ENCODE peak calls at places on chromosomes 1 and 21, in seven cellular contexts. One of them, this sample, is unnamed.

GRCh38 chr1:160811147-160811546 is 15.2 kb downstream of the LY9 start:
- DNase-seq in memory B cell: no peak
- DNase-seq in activated T-cell treated with anti-CD3 and anti-CD28 coated beads, Interleukin-2, amount 50 U/mL, for 48 hours: no peak
- DNase-seq in stimulated activated CD8-positive, alpha-beta memory T cell treated with anti-CD3 and anti-CD28 coated beads, Interleukin-7, amount 100 ng/mL, for 1 hour: no peak
- DNase-seq in activated naive CD8-positive, alpha-beta T cell treated with anti-CD3 and anti-CD28 coated beads for 36 hours: no peak
- DNase-seq in aorta: no peak
- DNase-seq in kidney glomerular epithelial cell: no peak
- DNase-seq in this sample: no peak

GRCh38 chr1:177368255-177368654 is 197.5 kb downstream of the BRINP2 start:
- DNase-seq in memory B cell: no peak
- DNase-seq in activated T-cell treated with anti-CD3 and anti-CD28 coated beads, Interleukin-2, amount 50 U/mL, for 48 hours: no peak
- DNase-seq in stimulated activated CD8-positive, alpha-beta memory T cell treated with anti-CD3 and anti-CD28 coated beads, Interleukin-7, amount 100 ng/mL, for 1 hour: no peak
- DNase-seq in activated naive CD8-positive, alpha-beta T cell treated with anti-CD3 and anti-CD28 coated beads for 36 hours: no peak
- DNase-seq in aorta: no peak
- DNase-seq in kidney glomerular epithelial cell: no peak
- DNase-seq in this sample: no peak

GRCh38 chr1:185352067-185352466 is 35.0 kb upstream of the IVNS1ABP start:
- DNase-seq in memory B cell: no peak
- DNase-seq in activated T-cell treated with anti-CD3 and anti-CD28 coated beads, Interleukin-2, amount 50 U/mL, for 48 hours: no peak
- DNase-seq in stimulated activated CD8-positive, alpha-beta memory T cell treated with anti-CD3 and anti-CD28 coated beads, Interleukin-7, amount 100 ng/mL, for 1 hour: no peak
- DNase-seq in activated naive CD8-positive, alpha-beta T cell treated with anti-CD3 and anti-CD28 coated beads for 36 hours: no peak
- DNase-seq in aorta: no peak
- DNase-seq in kidney glomerular epithelial cell: no peak
- DNase-seq in this sample: no peak

GRCh38 chr1:94962745-94963265 is 35.9 kb upstream of the CNN3 start:
- DNase-seq in memory B cell: peak
- DNase-seq in activated T-cell treated with anti-CD3 and anti-CD28 coated beads, Interleukin-2, amount 50 U/mL, for 48 hours: peak
- DNase-seq in stimulated activated CD8-positive, alpha-beta memory T cell treated with anti-CD3 and anti-CD28 coated beads, Interleukin-7, amount 100 ng/mL, for 1 hour: no peak
- DNase-seq in activated naive CD8-positive, alpha-beta T cell treated with anti-CD3 and anti-CD28 coated beads for 36 hours: peak
- DNase-seq in aorta: no peak
- DNase-seq in kidney glomerular epithelial cell: peak
- DNase-seq in this sample: no peak

GRCh38 chr21:15063081-15063820 is 1.5 kb downstream of the NRIP1 start:
- DNase-seq in memory B cell: no peak
- DNase-seq in activated T-cell treated with anti-CD3 and anti-CD28 coated beads, Interleukin-2, amount 50 U/mL, for 48 hours: peak
- DNase-seq in stimulated activated CD8-positive, alpha-beta memory T cell treated with anti-CD3 and anti-CD28 coated beads, Interleukin-7, amount 100 ng/mL, for 1 hour: no peak
- DNase-seq in activated naive CD8-positive, alpha-beta T cell treated with anti-CD3 and anti-CD28 coated beads for 36 hours: peak
- DNase-seq in aorta: no peak
- DNase-seq in kidney glomerular epithelial cell: peak
- DNase-seq in this sample: no peak

GRCh38 chr1:224894915-224895314 is 34.6 kb upstream of the DNAH14 start:
- DNase-seq in memory B cell: no peak
- DNase-seq in activated T-cell treated with anti-CD3 and anti-CD28 coated beads, Interleukin-2, amount 50 U/mL, for 48 hours: no peak
- DNase-seq in stimulated activated CD8-positive, alpha-beta memory T cell treated with anti-CD3 and anti-CD28 coated beads, Interleukin-7, amount 100 ng/mL, for 1 hour: no peak
- DNase-seq in activated naive CD8-positive, alpha-beta T cell treated with anti-CD3 and anti-CD28 coated beads for 36 hours: no peak
- DNase-seq in aorta: no peak
- DNase-seq in kidney glomerular epithelial cell: peak
- DNase-seq in this sample: no peak

GRCh38 chr21:42545317-42545716 is 31.7 kb downstream of the SLC37A1 start:
- DNase-seq in memory B cell: no peak
- DNase-seq in activated T-cell treated with anti-CD3 and anti-CD28 coated beads, Interleukin-2, amount 50 U/mL, for 48 hours: no peak
- DNase-seq in stimulated activated CD8-positive, alpha-beta memory T cell treated with anti-CD3 and anti-CD28 coated beads, Interleukin-7, amount 100 ng/mL, for 1 hour: no peak
- DNase-seq in activated naive CD8-positive, alpha-beta T cell treated with anti-CD3 and anti-CD28 coated beads for 36 hours: no peak
- DNase-seq in aorta: peak
- DNase-seq in kidney glomerular epithelial cell: no peak
- DNase-seq in this sample: no peak

GRCh38 chr1:1907098-1907736 is 7.8 kb upstream of the CALML6 start:
- DNase-seq in memory B cell: no peak
- DNase-seq in activated T-cell treated with anti-CD3 and anti-CD28 coated beads, Interleukin-2, amount 50 U/mL, for 48 hours: no peak
- DNase-seq in stimulated activated CD8-positive, alpha-beta memory T cell treated with anti-CD3 and anti-CD28 coated beads, Interleukin-7, amount 100 ng/mL, for 1 hour: no peak
- DNase-seq in activated naive CD8-positive, alpha-beta T cell treated with anti-CD3 and anti-CD28 coated beads for 36 hours: no peak
- DNase-seq in aorta: peak
- DNase-seq in kidney glomerular epithelial cell: no peak
- DNase-seq in this sample: no peak

GRCh38 chr1:246725191-246725590 is 982 bp downstream of the SCCPDH start:
- DNase-seq in memory B cell: no peak
- DNase-seq in activated T-cell treated with anti-CD3 and anti-CD28 coated beads, Interleukin-2, amount 50 U/mL, for 48 hours: no peak
- DNase-seq in stimulated activated CD8-positive, alpha-beta memory T cell treated with anti-CD3 and anti-CD28 coated beads, Interleukin-7, amount 100 ng/mL, for 1 hour: no peak
- DNase-seq in activated naive CD8-positive, alpha-beta T cell treated with anti-CD3 and anti-CD28 coated beads for 36 hours: no peak
- DNase-seq in aorta: no peak
- DNase-seq in kidney glomerular epithelial cell: no peak
- DNase-seq in this sample: no peak

GRCh38 chr1:239184581-239185244 is 201.7 kb upstream of the CHRM3 start:
- DNase-seq in memory B cell: no peak
- DNase-seq in activated T-cell treated with anti-CD3 and anti-CD28 coated beads, Interleukin-2, amount 50 U/mL, for 48 hours: no peak
- DNase-seq in stimulated activated CD8-positive, alpha-beta memory T cell treated with anti-CD3 and anti-CD28 coated beads, Interleukin-7, amount 100 ng/mL, for 1 hour: no peak
- DNase-seq in activated naive CD8-positive, alpha-beta T cell treated with anti-CD3 and anti-CD28 coated beads for 36 hours: no peak
- DNase-seq in aorta: no peak
- DNase-seq in kidney glomerular epithelial cell: no peak
- DNase-seq in this sample: no peak

GRCh38 chr21:35172231-35172630 is 123.1 kb upstream of the RUNX1 start:
- DNase-seq in memory B cell: no peak
- DNase-seq in activated T-cell treated with anti-CD3 and anti-CD28 coated beads, Interleukin-2, amount 50 U/mL, for 48 hours: no peak
- DNase-seq in stimulated activated CD8-positive, alpha-beta memory T cell treated with anti-CD3 and anti-CD28 coated beads, Interleukin-7, amount 100 ng/mL, for 1 hour: no peak
- DNase-seq in activated naive CD8-positive, alpha-beta T cell treated with anti-CD3 and anti-CD28 coated beads for 36 hours: no peak
- DNase-seq in aorta: no peak
- DNase-seq in kidney glomerular epithelial cell: no peak
- DNase-seq in this sample: no peak

GRCh38 chr1:229563241-229563640 is 4.7 kb upstream of the ABCB10 start:
- DNase-seq in memory B cell: no peak
- DNase-seq in activated T-cell treated with anti-CD3 and anti-CD28 coated beads, Interleukin-2, amount 50 U/mL, for 48 hours: no peak
- DNase-seq in stimulated activated CD8-positive, alpha-beta memory T cell treated with anti-CD3 and anti-CD28 coated beads, Interleukin-7, amount 100 ng/mL, for 1 hour: no peak
- DNase-seq in activated naive CD8-positive, alpha-beta T cell treated with anti-CD3 and anti-CD28 coated beads for 36 hours: no peak
- DNase-seq in aorta: no peak
- DNase-seq in kidney glomerular epithelial cell: peak
- DNase-seq in this sample: no peak

GRCh38 chr1:51564124-51564523 is 45.1 kb upstream of the EPS15 start:
- DNase-seq in memory B cell: no peak
- DNase-seq in activated T-cell treated with anti-CD3 and anti-CD28 coated beads, Interleukin-2, amount 50 U/mL, for 48 hours: no peak
- DNase-seq in stimulated activated CD8-positive, alpha-beta memory T cell treated with anti-CD3 and anti-CD28 coated beads, Interleukin-7, amount 100 ng/mL, for 1 hour: no peak
- DNase-seq in activated naive CD8-positive, alpha-beta T cell treated with anti-CD3 and anti-CD28 coated beads for 36 hours: no peak
- DNase-seq in aorta: no peak
- DNase-seq in kidney glomerular epithelial cell: peak
- DNase-seq in this sample: no peak

GRCh38 chr1:185292237-185292636 is 24.8 kb downstream of the IVNS1ABP start:
- DNase-seq in memory B cell: no peak
- DNase-seq in activated T-cell treated with anti-CD3 and anti-CD28 coated beads, Interleukin-2, amount 50 U/mL, for 48 hours: no peak
- DNase-seq in stimulated activated CD8-positive, alpha-beta memory T cell treated with anti-CD3 and anti-CD28 coated beads, Interleukin-7, amount 100 ng/mL, for 1 hour: no peak
- DNase-seq in activated naive CD8-positive, alpha-beta T cell treated with anti-CD3 and anti-CD28 coated beads for 36 hours: no peak
- DNase-seq in aorta: peak
- DNase-seq in kidney glomerular epithelial cell: no peak
- DNase-seq in this sample: no peak

GRCh38 chr1:168585191-168585590 is 8.8 kb downstream of the XCL1 start:
- DNase-seq in memory B cell: no peak
- DNase-seq in activated T-cell treated with anti-CD3 and anti-CD28 coated beads, Interleukin-2, amount 50 U/mL, for 48 hours: no peak
- DNase-seq in stimulated activated CD8-positive, alpha-beta memory T cell treated with anti-CD3 and anti-CD28 coated beads, Interleukin-7, amount 100 ng/mL, for 1 hour: no peak
- DNase-seq in activated naive CD8-positive, alpha-beta T cell treated with anti-CD3 and anti-CD28 coated beads for 36 hours: no peak
- DNase-seq in aorta: no peak
- DNase-seq in kidney glomerular epithelial cell: peak
- DNase-seq in this sample: no peak

GRCh38 chr1:209627349-209628196 is 24.7 kb downstream of the LAMB3 start:
- DNase-seq in memory B cell: peak
- DNase-seq in activated T-cell treated with anti-CD3 and anti-CD28 coated beads, Interleukin-2, amount 50 U/mL, for 48 hours: peak
- DNase-seq in stimulated activated CD8-positive, alpha-beta memory T cell treated with anti-CD3 and anti-CD28 coated beads, Interleukin-7, amount 100 ng/mL, for 1 hour: peak
- DNase-seq in activated naive CD8-positive, alpha-beta T cell treated with anti-CD3 and anti-CD28 coated beads for 36 hours: peak
- DNase-seq in aorta: peak
- DNase-seq in kidney glomerular epithelial cell: peak
- DNase-seq in this sample: no peak

GRCh38 chr1:193753038-193753756 is 566.8 kb upstream of the B3GALT2 start:
- DNase-seq in memory B cell: no peak
- DNase-seq in activated T-cell treated with anti-CD3 and anti-CD28 coated beads, Interleukin-2, amount 50 U/mL, for 48 hours: no peak
- DNase-seq in stimulated activated CD8-positive, alpha-beta memory T cell treated with anti-CD3 and anti-CD28 coated beads, Interleukin-7, amount 100 ng/mL, for 1 hour: no peak
- DNase-seq in activated naive CD8-positive, alpha-beta T cell treated with anti-CD3 and anti-CD28 coated beads for 36 hours: no peak
- DNase-seq in aorta: no peak
- DNase-seq in kidney glomerular epithelial cell: no peak
- DNase-seq in this sample: no peak

GRCh38 chr1:155920717-155921116 is 9.6 kb upstream of the RIT1 start:
- DNase-seq in memory B cell: no peak
- DNase-seq in activated T-cell treated with anti-CD3 and anti-CD28 coated beads, Interleukin-2, amount 50 U/mL, for 48 hours: no peak
- DNase-seq in stimulated activated CD8-positive, alpha-beta memory T cell treated with anti-CD3 and anti-CD28 coated beads, Interleukin-7, amount 100 ng/mL, for 1 hour: no peak
- DNase-seq in activated naive CD8-positive, alpha-beta T cell treated with anti-CD3 and anti-CD28 coated beads for 36 hours: no peak
- DNase-seq in aorta: no peak
- DNase-seq in kidney glomerular epithelial cell: no peak
- DNase-seq in this sample: no peak

GRCh38 chr1:204027446-204027845 is 45.5 kb upstream of the SOX13 start:
- DNase-seq in memory B cell: no peak
- DNase-seq in activated T-cell treated with anti-CD3 and anti-CD28 coated beads, Interleukin-2, amount 50 U/mL, for 48 hours: no peak
- DNase-seq in stimulated activated CD8-positive, alpha-beta memory T cell treated with anti-CD3 and anti-CD28 coated beads, Interleukin-7, amount 100 ng/mL, for 1 hour: no peak
- DNase-seq in activated naive CD8-positive, alpha-beta T cell treated with anti-CD3 and anti-CD28 coated beads for 36 hours: no peak
- DNase-seq in aorta: no peak
- DNase-seq in kidney glomerular epithelial cell: no peak
- DNase-seq in this sample: no peak

GRCh38 chr1:109799445-109799844 is 35.7 kb upstream of the EPS8L3 start:
- DNase-seq in memory B cell: no peak
- DNase-seq in activated T-cell treated with anti-CD3 and anti-CD28 coated beads, Interleukin-2, amount 50 U/mL, for 48 hours: no peak
- DNase-seq in stimulated activated CD8-positive, alpha-beta memory T cell treated with anti-CD3 and anti-CD28 coated beads, Interleukin-7, amount 100 ng/mL, for 1 hour: no peak
- DNase-seq in activated naive CD8-positive, alpha-beta T cell treated with anti-CD3 and anti-CD28 coated beads for 36 hours: no peak
- DNase-seq in aorta: no peak
- DNase-seq in kidney glomerular epithelial cell: no peak
- DNase-seq in this sample: no peak

GRCh38 chr1:52348704-52349301 is 17.2 kb downstream of the CC2D1B start:
- DNase-seq in memory B cell: no peak
- DNase-seq in activated T-cell treated with anti-CD3 and anti-CD28 coated beads, Interleukin-2, amount 50 U/mL, for 48 hours: no peak
- DNase-seq in stimulated activated CD8-positive, alpha-beta memory T cell treated with anti-CD3 and anti-CD28 coated beads, Interleukin-7, amount 100 ng/mL, for 1 hour: no peak
- DNase-seq in activated naive CD8-positive, alpha-beta T cell treated with anti-CD3 and anti-CD28 coated beads for 36 hours: no peak
- DNase-seq in aorta: no peak
- DNase-seq in kidney glomerular epithelial cell: no peak
- DNase-seq in this sample: no peak

GRCh38 chr1:248858096-248858890 is 592 bp downstream of the ZNF692 start:
- DNase-seq in memory B cell: no peak
- DNase-seq in activated T-cell treated with anti-CD3 and anti-CD28 coated beads, Interleukin-2, amount 50 U/mL, for 48 hours: no peak
- DNase-seq in stimulated activated CD8-positive, alpha-beta memory T cell treated with anti-CD3 and anti-CD28 coated beads, Interleukin-7, amount 100 ng/mL, for 1 hour: no peak
- DNase-seq in activated naive CD8-positive, alpha-beta T cell treated with anti-CD3 and anti-CD28 coated beads for 36 hours: peak
- DNase-seq in aorta: peak
- DNase-seq in kidney glomerular epithelial cell: peak
- DNase-seq in this sample: no peak

GRCh38 chr1:227038401-227038800 is 98.3 kb downstream of the COQ8A start:
- DNase-seq in memory B cell: no peak
- DNase-seq in activated T-cell treated with anti-CD3 and anti-CD28 coated beads, Interleukin-2, amount 50 U/mL, for 48 hours: no peak
- DNase-seq in stimulated activated CD8-positive, alpha-beta memory T cell treated with anti-CD3 and anti-CD28 coated beads, Interleukin-7, amount 100 ng/mL, for 1 hour: no peak
- DNase-seq in activated naive CD8-positive, alpha-beta T cell treated with anti-CD3 and anti-CD28 coated beads for 36 hours: no peak
- DNase-seq in aorta: no peak
- DNase-seq in kidney glomerular epithelial cell: no peak
- DNase-seq in this sample: no peak

GRCh38 chr1:60227581-60228252 is 154.1 kb upstream of the C1orf87 start:
- DNase-seq in memory B cell: no peak
- DNase-seq in activated T-cell treated with anti-CD3 and anti-CD28 coated beads, Interleukin-2, amount 50 U/mL, for 48 hours: no peak
- DNase-seq in stimulated activated CD8-positive, alpha-beta memory T cell treated with anti-CD3 and anti-CD28 coated beads, Interleukin-7, amount 100 ng/mL, for 1 hour: no peak
- DNase-seq in activated naive CD8-positive, alpha-beta T cell treated with anti-CD3 and anti-CD28 coated beads for 36 hours: no peak
- DNase-seq in aorta: no peak
- DNase-seq in kidney glomerular epithelial cell: peak
- DNase-seq in this sample: no peak

GRCh38 chr1:27031235-27032118 is 18.8 kb upstream of the TENT5B start:
- DNase-seq in memory B cell: no peak
- DNase-seq in activated T-cell treated with anti-CD3 and anti-CD28 coated beads, Interleukin-2, amount 50 U/mL, for 48 hours: no peak
- DNase-seq in stimulated activated CD8-positive, alpha-beta memory T cell treated with anti-CD3 and anti-CD28 coated beads, Interleukin-7, amount 100 ng/mL, for 1 hour: no peak
- DNase-seq in activated naive CD8-positive, alpha-beta T cell treated with anti-CD3 and anti-CD28 coated beads for 36 hours: no peak
- DNase-seq in aorta: peak
- DNase-seq in kidney glomerular epithelial cell: peak
- DNase-seq in this sample: no peak

GRCh38 chr1:53615101-53615500 is 123.9 kb downstream of the GLIS1 start:
- DNase-seq in memory B cell: no peak
- DNase-seq in activated T-cell treated with anti-CD3 and anti-CD28 coated beads, Interleukin-2, amount 50 U/mL, for 48 hours: no peak
- DNase-seq in stimulated activated CD8-positive, alpha-beta memory T cell treated with anti-CD3 and anti-CD28 coated beads, Interleukin-7, amount 100 ng/mL, for 1 hour: no peak
- DNase-seq in activated naive CD8-positive, alpha-beta T cell treated with anti-CD3 and anti-CD28 coated beads for 36 hours: no peak
- DNase-seq in aorta: peak
- DNase-seq in kidney glomerular epithelial cell: no peak
- DNase-seq in this sample: no peak

GRCh38 chr1:231279081-231279480 is 38.1 kb downstream of the GNPAT start:
- DNase-seq in memory B cell: no peak
- DNase-seq in activated T-cell treated with anti-CD3 and anti-CD28 coated beads, Interleukin-2, amount 50 U/mL, for 48 hours: no peak
- DNase-seq in stimulated activated CD8-positive, alpha-beta memory T cell treated with anti-CD3 and anti-CD28 coated beads, Interleukin-7, amount 100 ng/mL, for 1 hour: no peak
- DNase-seq in activated naive CD8-positive, alpha-beta T cell treated with anti-CD3 and anti-CD28 coated beads for 36 hours: no peak
- DNase-seq in aorta: no peak
- DNase-seq in kidney glomerular epithelial cell: no peak
- DNase-seq in this sample: no peak

GRCh38 chr1:92679980-92680379 is 104.9 kb downstream of the EVI5 start:
- DNase-seq in memory B cell: no peak
- DNase-seq in activated T-cell treated with anti-CD3 and anti-CD28 coated beads, Interleukin-2, amount 50 U/mL, for 48 hours: no peak
- DNase-seq in stimulated activated CD8-positive, alpha-beta memory T cell treated with anti-CD3 and anti-CD28 coated beads, Interleukin-7, amount 100 ng/mL, for 1 hour: no peak
- DNase-seq in activated naive CD8-positive, alpha-beta T cell treated with anti-CD3 and anti-CD28 coated beads for 36 hours: no peak
- DNase-seq in aorta: no peak
- DNase-seq in kidney glomerular epithelial cell: no peak
- DNase-seq in this sample: no peak

GRCh38 chr21:32368386-32368785 is 24.4 kb downstream of the URB1 start:
- DNase-seq in memory B cell: no peak
- DNase-seq in activated T-cell treated with anti-CD3 and anti-CD28 coated beads, Interleukin-2, amount 50 U/mL, for 48 hours: no peak
- DNase-seq in stimulated activated CD8-positive, alpha-beta memory T cell treated with anti-CD3 and anti-CD28 coated beads, Interleukin-7, amount 100 ng/mL, for 1 hour: no peak
- DNase-seq in activated naive CD8-positive, alpha-beta T cell treated with anti-CD3 and anti-CD28 coated beads for 36 hours: no peak
- DNase-seq in aorta: no peak
- DNase-seq in kidney glomerular epithelial cell: no peak
- DNase-seq in this sample: no peak

GRCh38 chr1:43587001-43587400 is 56.3 kb downstream of the PTPRF start:
- DNase-seq in memory B cell: no peak
- DNase-seq in activated T-cell treated with anti-CD3 and anti-CD28 coated beads, Interleukin-2, amount 50 U/mL, for 48 hours: no peak
- DNase-seq in stimulated activated CD8-positive, alpha-beta memory T cell treated with anti-CD3 and anti-CD28 coated beads, Interleukin-7, amount 100 ng/mL, for 1 hour: no peak
- DNase-seq in activated naive CD8-positive, alpha-beta T cell treated with anti-CD3 and anti-CD28 coated beads for 36 hours: no peak
- DNase-seq in aorta: no peak
- DNase-seq in kidney glomerular epithelial cell: no peak
- DNase-seq in this sample: no peak

GRCh38 chr1:223084466-223084865 is 58.6 kb downstream of the TLR5 start:
- DNase-seq in memory B cell: no peak
- DNase-seq in activated T-cell treated with anti-CD3 and anti-CD28 coated beads, Interleukin-2, amount 50 U/mL, for 48 hours: no peak
- DNase-seq in stimulated activated CD8-positive, alpha-beta memory T cell treated with anti-CD3 and anti-CD28 coated beads, Interleukin-7, amount 100 ng/mL, for 1 hour: no peak
- DNase-seq in activated naive CD8-positive, alpha-beta T cell treated with anti-CD3 and anti-CD28 coated beads for 36 hours: no peak
- DNase-seq in aorta: no peak
- DNase-seq in kidney glomerular epithelial cell: no peak
- DNase-seq in this sample: no peak

GRCh38 chr1:6491480-6491962 is at the start of gene PLEKHG5:
- DNase-seq in memory B cell: no peak
- DNase-seq in activated T-cell treated with anti-CD3 and anti-CD28 coated beads, Interleukin-2, amount 50 U/mL, for 48 hours: peak
- DNase-seq in stimulated activated CD8-positive, alpha-beta memory T cell treated with anti-CD3 and anti-CD28 coated beads, Interleukin-7, amount 100 ng/mL, for 1 hour: no peak
- DNase-seq in activated naive CD8-positive, alpha-beta T cell treated with anti-CD3 and anti-CD28 coated beads for 36 hours: no peak
- DNase-seq in aorta: no peak
- DNase-seq in kidney glomerular epithelial cell: peak
- DNase-seq in this sample: no peak

GRCh38 chr1:9629445-9630201 is 21.9 kb upstream of the PIK3CD start:
- DNase-seq in memory B cell: peak
- DNase-seq in activated T-cell treated with anti-CD3 and anti-CD28 coated beads, Interleukin-2, amount 50 U/mL, for 48 hours: peak
- DNase-seq in stimulated activated CD8-positive, alpha-beta memory T cell treated with anti-CD3 and anti-CD28 coated beads, Interleukin-7, amount 100 ng/mL, for 1 hour: peak
- DNase-seq in activated naive CD8-positive, alpha-beta T cell treated with anti-CD3 and anti-CD28 coated beads for 36 hours: peak
- DNase-seq in aorta: peak
- DNase-seq in kidney glomerular epithelial cell: no peak
- DNase-seq in this sample: peak

GRCh38 chr1:53371121-53371666 is 43.3 kb upstream of the LRP8 start:
- DNase-seq in memory B cell: peak
- DNase-seq in activated T-cell treated with anti-CD3 and anti-CD28 coated beads, Interleukin-2, amount 50 U/mL, for 48 hours: peak
- DNase-seq in stimulated activated CD8-positive, alpha-beta memory T cell treated with anti-CD3 and anti-CD28 coated beads, Interleukin-7, amount 100 ng/mL, for 1 hour: no peak
- DNase-seq in activated naive CD8-positive, alpha-beta T cell treated with anti-CD3 and anti-CD28 coated beads for 36 hours: no peak
- DNase-seq in aorta: peak
- DNase-seq in kidney glomerular epithelial cell: no peak
- DNase-seq in this sample: no peak

GRCh38 chr1:189970331-189971230 is 507.1 kb downstream of the BRINP3 start:
- DNase-seq in memory B cell: no peak
- DNase-seq in activated T-cell treated with anti-CD3 and anti-CD28 coated beads, Interleukin-2, amount 50 U/mL, for 48 hours: no peak
- DNase-seq in stimulated activated CD8-positive, alpha-beta memory T cell treated with anti-CD3 and anti-CD28 coated beads, Interleukin-7, amount 100 ng/mL, for 1 hour: no peak
- DNase-seq in activated naive CD8-positive, alpha-beta T cell treated with anti-CD3 and anti-CD28 coated beads for 36 hours: no peak
- DNase-seq in aorta: no peak
- DNase-seq in kidney glomerular epithelial cell: no peak
- DNase-seq in this sample: no peak

This sample was measured in esophagus squamous epithelium.